ENCODE peak calls at places on chromosomes 4 and X, in five cellular contexts. F, N, U, D and K are unnamed samples.

GRCh38 chr4:152935661-152936445 is at the start of gene FHDC1:
- DNase-seq in U (peak; percentile 69), D (no peak), F (peak; percentile 35), N (peak; percentile 73), K (peak; percentile 58)

GRCh38 chrX:95760356-95760755 is 924.3 kb upstream of the DIAPH2 start:
- DNase-seq in D (no peak), F (no peak), N (no peak), U (no peak), K (no peak)

GRCh38 chr4:7335363-7336066 is 99.2 kb downstream of the PSAPL1 start:
- DNase-seq in F (peak; percentile 58), D (no peak), N (peak; percentile 66), U (peak; percentile 70), K (peak; percentile 77)

GRCh38 chrX:72169008-72169728 is 12.4 kb upstream of the PIN4 start:
- DNase-seq in D (no peak), N (no peak), U (no peak), F (no peak), K (no peak)

GRCh38 chr4:53005808-53006207 is 143.7 kb downstream of the RASL11B start:
- DNase-seq in F (no peak), N (no peak), U (no peak), D (no peak), K (no peak)

GRCh38 chr4:46370531-46370930 is 19.4 kb downstream of the GABRA2 start:
- DNase-seq in D (no peak), N (no peak), U (no peak), F (no peak), K (no peak)

GRCh38 chr4:20408596-20408995 is 156.9 kb downstream of the SLIT2 start:
- DNase-seq in F (no peak), D (no peak), U (no peak), N (no peak), K (no peak)

GRCh38 chrX:124217289-124218251 is 114.9 kb upstream of the TEX13D start:
- DNase-seq in N (no peak), F (no peak), U (no peak), D (no peak), K (no peak)

GRCh38 chr4:99628040-99628439 is 29.6 kb downstream of the C4orf54 start:
- DNase-seq in F (no peak), U (no peak), D (no peak), N (no peak), K (no peak)

GRCh38 chrX:40392599-40392998 is 188.2 kb upstream of the ATP6AP2 start:
- DNase-seq in F (no peak), U (no peak), D (no peak), N (no peak), K (no peak)

GRCh38 chrX:21745756-21746155 is 12.2 kb downstream of the SMPX start:
- DNase-seq in U (peak; percentile 56), N (peak; percentile 42), D (no peak), F (peak; percentile 24), K (peak; percentile 11)

GRCh38 chr4:122855491-122855890 is 28.9 kb downstream of the FGF2 start:
- DNase-seq in D (no peak), N (no peak), F (no peak), U (no peak), K (no peak)

GRCh38 chr4:17667653-17668201 is 53.3 kb downstream of the MED28 start:
- DNase-seq in F (no peak), U (no peak), D (no peak), N (no peak), K (no peak)

GRCh38 chrX:54182194-54182863 is 725 bp downstream of the FAM120C start:
- DNase-seq in D (no peak), U (peak; percentile 28), N (peak; percentile 79), F (peak; percentile 66), K (peak; percentile 63)

GRCh38 chr4:5924466-5925125 is 31.7 kb upstream of the CRMP1 start:
- DNase-seq in F (no peak), D (no peak), U (no peak), N (no peak), K (no peak)

GRCh38 chrX:25156323-25156722 is 140.6 kb upstream of the ARX start:
- DNase-seq in N (no peak), F (peak; percentile 3), U (no peak), D (no peak), K (no peak)

GRCh38 chrX:21975827-21976226 is 35.3 kb downstream of the SMS start:
- DNase-seq in D (peak; percentile 54), U (no peak), F (peak; percentile 43), N (no peak), K (no peak)

GRCh38 chrX:46333550-46333949 is 211.7 kb downstream of the ZNF674 start:
- DNase-seq in D (no peak), U (no peak), N (no peak), F (peak; percentile 95), K (no peak)

GRCh38 chr4:111537861-111538260 is 607.4 kb upstream of the FAM241A start:
- DNase-seq in N (no peak), F (no peak), D (peak; percentile 8), U (no peak), K (no peak)

GRCh38 chr4:185028625-185029024 is 10.3 kb downstream of the HELT start:
- DNase-seq in F (no peak), N (no peak), D (no peak), U (no peak), K (no peak)

GRCh38 chr4:7725951-7726350 is 213.7 kb downstream of the AFAP1 start:
- DNase-seq in F (no peak), D (no peak), N (no peak), U (no peak), K (no peak)

GRCh38 chr4:153154010-153154975 is 50.0 kb upstream of the TRIM2 start:
- DNase-seq in N (no peak), D (no peak), F (peak; percentile 43), U (peak; percentile 42), K (no peak)

GRCh38 chr4:159298502-159298901 is 195.6 kb downstream of the RAPGEF2 start:
- DNase-seq in U (no peak), N (no peak), D (no peak), F (no peak), K (peak; percentile 14)

GRCh38 chrX:101191217-101191750 is 28.3 kb upstream of the DRP2 start:
- DNase-seq in D (no peak), U (peak; percentile 38), N (no peak), F (no peak), K (peak; percentile 25)

GRCh38 chrX:9293051-9293496 is 171.8 kb upstream of the TBL1X start:
- DNase-seq in D (no peak), N (no peak), U (peak; percentile 22), F (no peak), K (no peak)

GRCh38 chr4:2791518-2792395 is 1.1 kb upstream of the SH3BP2 start:
- DNase-seq in N (peak; percentile 94), D (no peak), F (no peak), U (no peak), K (no peak)

GRCh38 chr4:23819041-23819511 is 70.8 kb downstream of the PPARGC1A start:
- DNase-seq in F (no peak), U (peak; percentile 64), D (no peak), N (no peak), K (no peak)

GRCh38 chrX:110384490-110384889 is 25.8 kb downstream of the RTL9 start:
- DNase-seq in F (no peak), N (no peak), D (no peak), U (no peak), K (no peak)

GRCh38 chrX:135264210-135264609 is 12.3 kb downstream of the ETDA start:
- DNase-seq in F (no peak), U (no peak), D (no peak), N (no peak), K (no peak)

GRCh38 chr4:155522201-155522600 is 144.4 kb upstream of the GUCY1A1 start:
- DNase-seq in F (no peak), N (no peak), D (peak; percentile 73), U (no peak), K (no peak)

GRCh38 chr4:155523358-155523757 is 143.3 kb upstream of the GUCY1A1 start:
- DNase-seq in F (no peak), D (no peak), U (no peak), N (no peak), K (no peak)

GRCh38 chr4:155515444-155515843 is 138.7 kb upstream of the MAP9 start:
- DNase-seq in U (no peak), N (no peak), D (no peak), F (no peak), K (no peak)

GRCh38 chr4:155526452-155527169 is 140.0 kb upstream of the GUCY1A1 start:
- DNase-seq in N (no peak), F (no peak), U (no peak), D (no peak), K (no peak)

DNA sequence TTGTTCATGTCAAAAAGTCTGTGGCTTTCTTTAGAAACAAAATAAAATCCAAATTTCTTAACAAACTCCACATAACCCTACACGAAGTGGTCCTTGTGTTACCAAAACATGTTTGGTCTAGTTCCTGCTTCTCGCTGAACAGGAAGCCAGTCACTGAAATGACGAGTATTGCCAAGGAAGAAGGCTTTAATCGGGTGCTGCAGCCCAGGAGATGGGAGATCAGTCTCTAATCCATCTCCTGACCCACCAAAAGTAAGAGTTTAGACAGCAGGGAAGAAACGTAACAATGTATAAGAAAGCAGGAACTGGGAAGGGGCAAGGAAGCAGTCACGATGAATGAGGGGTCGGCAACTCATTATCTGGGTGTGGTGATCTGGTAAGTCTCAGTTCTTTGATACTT is 144.6 kb upstream of the MAP9 start:
- DNase-seq in D (no peak), U (no peak), F (no peak), N (no peak), K (no peak)
- TF ChIP-seq CTCF in D (no peak), U (no peak), F (no peak), N (no peak), K (no peak)

GRCh38 chr4:187993827-187994226 is 1.7 kb upstream of the ZFP42 start:
- DNase-seq in N (no peak), F (peak; percentile 28), D (no peak), U (peak; percentile 12), K (no peak)
- TF ChIP-seq CTCF in N (no peak), F (no peak), D (peak; percentile 16), U (peak; percentile 22), K (no peak)

GRCh38 chr4:138242076-138242829 is at the start of gene SLC7A11:
- DNase-seq in U (peak; percentile 81), F (peak; percentile 97), D (peak; percentile 96), N (peak; percentile 48), K (peak; percentile 50)
- TF ChIP-seq CTCF in U (no peak), F (no peak), D (no peak), N (no peak), K (no peak)

GRCh38 chr4:4875611-4876010 is 16.1 kb downstream of the MSX1 start:
- DNase-seq in N (no peak), F (no peak), D (no peak), U (no peak), K (no peak)

GRCh38 chr4:4881432-4881831 is 22.0 kb downstream of the MSX1 start:
- DNase-seq in F (no peak), N (no peak), D (no peak), U (no peak), K (no peak)

GRCh38 chr4:4884611-4885010 is 25.1 kb downstream of the MSX1 start:
- DNase-seq in D (no peak), U (no peak), F (no peak), N (no peak), K (no peak)

GRCh38 chr4:4876945-4877661 is 17.6 kb downstream of the MSX1 start:
- DNase-seq in F (no peak), D (no peak), N (no peak), U (no peak), K (no peak)

DNA sequence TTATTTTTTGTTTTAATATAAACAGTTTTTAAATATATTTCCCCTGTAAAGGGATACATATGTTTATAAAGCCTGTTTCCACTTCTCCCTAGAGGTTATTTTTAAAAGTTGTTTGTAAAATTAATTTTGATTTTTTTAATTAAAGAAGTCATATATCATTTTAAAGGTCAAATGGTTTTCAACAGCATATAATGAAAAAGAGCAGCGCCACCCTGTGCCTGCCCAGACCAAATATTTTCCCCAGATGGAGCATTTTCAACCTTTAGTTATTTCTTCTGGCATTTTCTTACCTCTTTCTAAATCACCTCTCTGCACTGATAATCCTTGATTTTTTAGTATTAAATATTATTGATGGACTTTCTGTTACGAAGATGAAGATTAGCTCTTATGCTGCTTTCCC is 21.0 kb downstream of the MSX1 start:
- DNase-seq in U (no peak), F (no peak), D (no peak), N (no peak), K (peak; percentile 48)
- TF ChIP-seq CTCF in U (peak; percentile 46), F (peak; percentile 38), D (peak; percentile 49), N (peak; percentile 48), K (peak; percentile 55)